ENCODE peak calls at places on chromosomes 3 and 15, in seven cellular contexts. F is right atrium auricular region; M is endodermal cell; J is CD8-positive, alpha-beta memory T cell; K is gastrocnemius medialis; V is tibial artery; O is Panc1. W is an unnamed sample.

GRCh38 chr3:37609711-37610110 is 252.0 kb upstream of the CTDSPL start:
- DNase-seq in V (no peak), M (no peak), O (no peak), J (no peak), K (no peak), F (no peak), W (no peak)

GRCh38 chr3:140285380-140285779 is 350.4 kb downstream of the CLSTN2 start:
- DNase-seq in V (no peak), O (no peak), M (no peak), F (no peak), J (no peak), K (no peak), W (no peak)

GRCh38 chr3:18556503-18556902 is 131.4 kb upstream of the SATB1 start:
- DNase-seq in O (no peak), F (no peak), V (no peak), K (no peak), J (peak; percentile 68), M (no peak), W (no peak)

GRCh38 chr15:70875001-70875782 is 17.0 kb downstream of the THAP10 start:
- DNase-seq in V (no peak), O (no peak), K (no peak), F (no peak), M (no peak), J (no peak), W (no peak)

GRCh38 chr15:69661871-69662667 is 209.5 kb downstream of the RPLP1 start:
- DNase-seq in F (no peak), V (no peak), O (no peak), K (no peak), M (no peak), J (peak; percentile 21), W (no peak)

GRCh38 chr3:10370429-10370828 is 49.5 kb upstream of the SEC13 start:
- DNase-seq in J (no peak), O (no peak), V (no peak), F (no peak), M (no peak), K (no peak), W (no peak)

GRCh38 chr3:37680393-37680792 is 181.3 kb upstream of the CTDSPL start:
- DNase-seq in J (no peak), O (no peak), F (no peak), K (no peak), M (no peak), V (no peak), W (no peak)

GRCh38 chr3:43870110-43870509 is 179.4 kb downstream of the ABHD5 start:
- DNase-seq in J (no peak), K (no peak), F (peak; percentile 43), V (no peak), M (peak; percentile 70), O (no peak), W (no peak)

GRCh38 chr3:196198081-196198675 is 13.0 kb downstream of the ZDHHC19 start:
- DNase-seq in O (no peak), K (no peak), M (no peak), J (peak; percentile 41), V (no peak), F (no peak), W (no peak)

GRCh38 chr3:54339608-54340007 is 217.3 kb downstream of the CACNA2D3 start:
- DNase-seq in V (no peak), J (no peak), M (no peak), F (no peak), K (no peak), O (no peak), W (no peak)

GRCh38 chr3:98994128-98994762 is 92.8 kb upstream of the DCBLD2 start:
- DNase-seq in K (no peak), J (no peak), V (no peak), O (no peak), M (no peak), F (no peak), W (no peak)

GRCh38 chr3:45011756-45012441 is 14.2 kb upstream of the CLEC3B start:
- DNase-seq in K (peak; percentile 46), V (peak; percentile 75), O (no peak), J (no peak), F (peak; percentile 88), M (no peak), W (no peak)

GRCh38 chr15:20294651-20295237 is 246.9 kb downstream of the GOLGA6L6 start:
- DNase-seq in F (peak; percentile 50), M (peak; percentile 44), V (no peak), J (peak; percentile 52), K (no peak), O (no peak), W (peak; percentile 35)

GRCh38 chr3:168047190-168047795 is 48.4 kb downstream of the GOLIM4 start:
- DNase-seq in O (peak; percentile 61), K (no peak), F (no peak), M (no peak), V (no peak), J (no peak), W (peak; percentile 33)

GRCh38 chr3:12588674-12589054 is 31.8 kb downstream of the MKRN2 start:
- DNase-seq in V (no peak), F (no peak), M (no peak), K (no peak), O (no peak), J (no peak), W (no peak)

GRCh38 chr3:149288655-149289054 is 44.8 kb downstream of the TM4SF18 start:
- DNase-seq in F (no peak), V (no peak), K (no peak), O (no peak), M (no peak), J (no peak), W (peak; percentile 20)

GRCh38 chr15:91625506-91625905 is 228.0 kb upstream of the SLCO3A1 start:
- DNase-seq in J (no peak), V (no peak), O (no peak), M (no peak), K (no peak), F (no peak), W (no peak)

GRCh38 chr3:28066020-28066419 is 175.4 kb upstream of the CMC1 start:
- DNase-seq in M (no peak), O (no peak), F (no peak), K (no peak), J (no peak), V (no peak), W (no peak)

GRCh38 chr3:150371741-150372254 is 36.3 kb upstream of the TSC22D2 start:
- DNase-seq in V (peak; percentile 49), M (no peak), F (peak; percentile 86), K (peak; percentile 33), O (peak; percentile 100), J (no peak), W (no peak)

GRCh38 chr3:139354661-139355060 is 10.8 kb downstream of the MRPS22 start:
- DNase-seq in O (no peak), F (no peak), M (no peak), K (no peak), V (no peak), J (no peak), W (no peak)

GRCh38 chr3:39196671-39197446 is 4.5 kb upstream of the XIRP1 start:
- DNase-seq in M (peak; percentile 45), V (no peak), K (peak; percentile 55), J (no peak), O (no peak), F (no peak), W (peak; percentile 42)

GRCh38 chr3:116188231-116188785 is 257.0 kb downstream of the LSAMP start:
- DNase-seq in J (no peak), F (no peak), K (no peak), V (no peak), M (no peak), O (no peak), W (no peak)

DNA sequence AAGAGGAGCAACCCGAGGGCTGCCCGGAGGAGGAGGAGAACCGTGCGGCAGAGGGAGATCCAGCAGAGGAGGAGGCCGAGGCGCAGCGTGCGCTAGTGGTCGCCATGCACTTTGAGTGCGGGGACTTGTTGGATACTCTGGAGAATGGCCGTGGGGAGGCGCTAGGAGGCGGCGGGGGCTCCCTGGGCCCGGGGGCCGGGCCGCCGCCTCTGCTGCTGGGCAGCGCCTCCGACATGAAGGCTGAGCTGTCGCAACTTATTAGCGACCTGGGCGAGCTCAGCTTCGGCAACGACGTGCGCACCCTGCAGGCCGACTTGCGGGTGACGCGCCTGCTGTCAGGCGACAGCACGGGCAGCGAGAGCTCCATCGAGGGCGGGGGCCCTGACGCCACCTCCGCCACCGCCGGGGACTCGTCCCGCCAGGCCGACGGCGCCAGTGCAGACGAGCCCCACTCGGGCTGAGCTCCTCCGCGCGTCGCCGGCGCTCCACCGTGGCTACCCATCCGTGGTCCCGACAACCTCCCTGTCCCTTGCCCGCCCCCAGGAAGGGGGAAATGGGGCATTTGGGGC is 2.0 kb downstream of the FAM43A start:
- DNase-seq in J (peak; percentile 87), M (peak; percentile 94), O (no peak), K (peak; percentile 30), V (peak; percentile 46), F (peak; percentile 82), W (peak; percentile 92)
- H3K4me3 ChIP-seq in J (peak overlapping the region; percentile 78), M (peak overlapping the region; percentile 83), O (peak overlapping the region; percentile 91), K (peak overlapping the region; percentile 63), V (peak overlapping the region; percentile 55), F (peak overlapping the region; percentile 69), W (peak overlapping the region; percentile 69)

GRCh38 chr15:88852476-88852875 is 42.9 kb downstream of the HAPLN3 start:
- DNase-seq in F (no peak), K (no peak), O (no peak), M (no peak), J (no peak), V (no peak), W (no peak)
- H3K27me3 ChIP-seq in F (no peaks in the 10 kb centered on the region), K (peaks cover 6% of the 10 kb centered on the region), O (peaks cover 8% of the 10 kb centered on the region), M (peaks cover 6% of the 10 kb centered on the region), J (no peaks in the 10 kb centered on the region), V (no peaks in the 10 kb centered on the region), W (no peaks in the 10 kb centered on the region)

GRCh38 chr3:72769758-72770540 is 78.3 kb downstream of the SHQ1 start:
- DNase-seq in M (no peak), O (no peak), J (no peak), F (no peak), K (no peak), V (no peak), W (no peak)

GRCh38 chr3:72763751-72764440 is 84.3 kb downstream of the SHQ1 start:
- DNase-seq in V (no peak), O (no peak), M (no peak), J (no peak), K (no peak), F (no peak), W (no peak)

GRCh38 chr3:72768976-72769375 is 79.3 kb downstream of the SHQ1 start:
- DNase-seq in M (no peak), F (no peak), K (no peak), V (no peak), O (no peak), J (no peak), W (no peak)

GRCh38 chr3:72767927-72768880 is 80.0 kb downstream of the SHQ1 start:
- DNase-seq in J (no peak), V (no peak), K (no peak), M (peak; percentile 73), F (no peak), O (no peak), W (no peak)

GRCh38 chr3:72766866-72767265 is 81.4 kb downstream of the SHQ1 start:
- DNase-seq in O (no peak), K (no peak), F (no peak), J (no peak), V (no peak), M (no peak), W (no peak)
- H3K36me3 ChIP-seq in O (no peaks in the 10 kb centered on the region), K (no peaks in the 10 kb centered on the region), F (no peaks in the 10 kb centered on the region), J (peaks cover 5% of the 10 kb centered on the region), V (peaks cover 3% of the 10 kb centered on the region), M (no peaks in the 10 kb centered on the region), W (no peaks in the 10 kb centered on the region)

DNA sequence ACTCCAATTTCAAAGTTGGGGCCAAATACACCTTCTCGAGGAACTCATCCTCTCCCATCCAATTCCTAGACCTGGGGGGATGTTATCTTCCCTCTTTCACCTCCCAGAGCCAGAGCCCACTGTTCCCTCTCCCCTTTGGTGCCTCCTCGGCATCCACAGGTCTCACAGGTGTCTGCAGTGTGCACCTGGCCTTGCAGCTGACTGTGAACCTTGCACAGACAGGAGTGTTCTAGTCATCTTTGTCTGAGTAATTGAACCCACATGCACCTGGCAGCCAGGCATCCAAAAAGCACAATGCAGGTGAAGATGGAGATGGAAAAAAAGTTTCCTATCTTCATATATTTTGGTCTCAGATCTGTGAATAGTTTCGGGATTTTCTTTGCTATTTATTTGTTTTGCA is 30.8 kb downstream of the PCOLCE2 start:
- DNase-seq in O (no peak), M (no peak), V (no peak), J (no peak), F (no peak), K (no peak), W (no peak)
- H3K4me3 ChIP-seq in O (no peak overlapping the region), M (no peak overlapping the region), V (no peak overlapping the region), J (no peak overlapping the region), F (no peak overlapping the region), K (no peak overlapping the region), W (no peak overlapping the region)